ENCODE peak calls at places on chromosomes 16 and 17, in five cellular contexts. L is activated CD8-positive, alpha-beta T cell treated with anti-CD3 and anti-CD28 coated beads for 36 hours; I is heart left ventricle; F is GM06990; W is GM13976. M is an unnamed sample.

GRCh38 chr17:35390156-35390555 is 16.7 kb upstream of the SLFN11 start:
- DNase-seq in L (no peak), I (no peak), F (no peak), W (no peak), M (no peak)

GRCh38 chr16:50202926-50203624 is 50.0 kb downstream of the TENT4B start:
- DNase-seq in L (no peak), I (no peak), F (no peak), W (no peak), M (no peak)

GRCh38 chr17:67491009-67491677 is 114.1 kb downstream of the PITPNC1 start:
- DNase-seq in L (no peak), I (peak), F (no peak), W (no peak), M (no peak)

GRCh38 chr17:8220783-8221662 is 10.6 kb upstream of the AURKB start:
- DNase-seq in L (peak), I (peak), F (peak), W (peak), M (peak)

GRCh38 chr17:61314368-61315078 is 85.1 kb upstream of the TBX2 start:
- DNase-seq in L (no peak), I (peak), F (no peak), W (no peak), M (no peak)

GRCh38 chr17:47948706-47949196 is 7.4 kb downstream of the PNPO start:
- DNase-seq in L (no peak), I (no peak), F (no peak), W (no peak), M (no peak)

GRCh38 chr17:4179071-4179470 is 36.1 kb downstream of the CYB5D2 start:
- DNase-seq in L (no peak), I (no peak), F (no peak), W (no peak), M (no peak)

GRCh38 chr17:14746784-14747575 is 446.1 kb downstream of the HS3ST3B1 start:
- DNase-seq in L (no peak), I (no peak), F (no peak), W (no peak), M (no peak)

GRCh38 chr17:15490634-15491261 is 23.3 kb upstream of the CDRT4 start:
- DNase-seq in L (peak), I (peak), F (no peak), W (no peak), M (no peak)

GRCh38 chr16:73053379-73054130 is 5.6 kb upstream of the ZFHX3 start:
- DNase-seq in L (no peak), I (no peak), F (no peak), W (no peak), M (no peak)

GRCh38 chr16:35730251-35730650 is 2270.8 kb downstream of the TP53TG3F start:
- DNase-seq in L (no peak), I (no peak), F (no peak), W (no peak), M (no peak)

GRCh38 chr16:57479422-57480126 is 6.7 kb downstream of the DOK4 start:
- DNase-seq in L (no peak), I (peak), F (no peak), W (no peak), M (no peak)

GRCh38 chr17:43010667-43011308 is 4.2 kb downstream of the IFI35 start:
- DNase-seq in L (no peak), I (no peak), F (no peak), W (no peak), M (no peak)

GRCh38 chr16:4664538-4665418 is 28.6 kb upstream of the NUDT16L1 start:
- DNase-seq in L (peak), I (no peak), F (no peak), W (peak), M (no peak)

GRCh38 chr17:57004944-57005579 is 27.1 kb downstream of the SCPEP1 start:
- DNase-seq in L (no peak), I (no peak), F (peak), W (peak), M (no peak)
- TF ChIP-seq CTCF in L (no peak), I (no peak), F (peak), W (no peak), M (no peak)

GRCh38 chr17:2090804-2091534 is 36.1 kb downstream of the HIC1 start:
- DNase-seq in L (no peak), I (peak), F (no peak), W (no peak), M (no peak)

GRCh38 chr17:2094891-2095535 is 40.1 kb downstream of the HIC1 start:
- DNase-seq in L (no peak), I (peak), F (no peak), W (no peak), M (no peak)

GRCh38 chr17:2093349-2093748 is 38.4 kb downstream of the HIC1 start:
- DNase-seq in L (no peak), I (no peak), F (no peak), W (no peak), M (no peak)

GRCh38 chr17:2092253-2092652 is 37.4 kb downstream of the HIC1 start:
- DNase-seq in L (no peak), I (no peak), F (no peak), W (no peak), M (no peak)

GRCh38 chr17:2095536-2095910 is 40.6 kb downstream of the HIC1 start:
- DNase-seq in L (no peak), I (no peak), F (no peak), W (no peak), M (no peak)
- TF ChIP-seq CTCF in L (no peak), I (no peak), F (no peak), W (no peak), M (no peak)

GRCh38 chr16:58515871-58516767 is 802 bp downstream of the SETD6 start:
- DNase-seq in L (peak), I (no peak), F (peak), W (peak), M (no peak)

GRCh38 chr16:58518083-58518979 is 3.0 kb downstream of the SETD6 start:
- DNase-seq in L (no peak), I (no peak), F (no peak), W (peak), M (no peak)

GRCh38 chr16:58513874-58514273 is 1.4 kb upstream of the SETD6 start:
- DNase-seq in L (no peak), I (no peak), F (no peak), W (no peak), M (no peak)

GRCh38 chr16:58516768-58517107 is 1.4 kb downstream of the SETD6 start:
- DNase-seq in L (no peak), I (no peak), F (no peak), W (no peak), M (no peak)

GRCh38 chr16:58515125-58515870 is at the start of gene SETD6:
- DNase-seq in L (peak), I (peak), F (peak), W (peak), M (peak)
- TF ChIP-seq CTCF in L (no peak), I (no peak), F (peak), W (no peak), M (no peak)

DNA sequence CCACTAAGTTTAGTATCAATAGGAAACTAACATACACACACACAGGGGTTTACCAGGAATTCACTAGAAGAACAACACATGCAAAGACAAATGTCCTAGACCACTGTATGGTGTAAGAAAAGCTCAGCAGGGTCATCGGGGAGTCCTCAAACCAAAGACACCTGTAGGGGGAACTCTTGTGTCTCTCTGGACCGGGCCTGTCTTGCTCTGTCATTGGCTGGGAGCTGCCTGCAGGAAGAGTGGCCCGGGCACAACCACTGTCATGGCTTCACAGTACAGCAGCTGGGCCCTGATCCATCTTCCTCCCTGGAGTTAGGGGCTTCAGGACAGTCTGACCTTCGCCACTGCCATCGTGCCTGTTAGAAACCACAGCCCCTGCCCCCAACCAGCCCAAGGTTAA is 263.6 kb upstream of the DYNLRB2 start:
- DNase-seq in L (peak), I (no peak), F (no peak), W (no peak), M (no peak)
- TF ChIP-seq CTCF in L (no peak), I (no peak), F (peak), W (no peak), M (no peak)

DNA sequence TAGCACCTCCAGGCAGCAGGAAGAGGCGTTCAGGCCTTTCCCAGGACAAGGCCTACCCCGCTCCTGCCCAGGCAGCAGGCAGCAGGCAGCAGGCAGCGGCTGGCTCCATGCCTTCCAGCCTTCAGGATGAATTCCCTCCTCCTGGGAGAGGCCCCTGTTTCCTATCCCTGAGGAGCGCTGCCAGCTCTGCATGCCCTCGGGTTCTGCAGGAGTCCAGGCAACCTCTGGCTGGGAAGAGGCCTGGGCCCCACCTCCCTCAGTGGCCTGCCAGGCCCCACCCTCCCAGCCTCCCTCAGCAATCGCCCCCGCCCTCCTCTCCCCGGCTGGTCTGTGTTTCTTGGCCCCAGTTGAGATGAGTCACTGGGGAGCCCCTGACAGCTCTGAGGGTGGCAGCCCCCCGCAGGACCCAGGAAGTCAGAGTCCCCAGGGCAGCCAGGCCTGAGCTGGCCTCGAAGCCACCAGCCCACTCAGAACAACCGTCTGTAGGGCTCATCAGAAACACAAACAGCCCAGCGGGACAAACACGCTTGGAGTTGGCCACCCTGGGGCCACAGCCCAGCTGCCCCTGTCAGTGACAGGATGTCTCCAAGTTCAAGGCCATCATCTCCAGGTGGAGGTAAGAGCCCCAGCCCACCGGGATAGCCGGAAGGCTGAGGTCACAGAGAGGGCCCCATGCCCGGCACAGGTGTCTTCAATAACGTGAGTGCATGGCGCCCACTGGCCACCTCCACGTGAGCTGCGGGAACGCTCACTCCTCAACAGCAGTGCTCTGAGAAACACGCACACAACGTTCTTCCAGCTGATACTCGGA is 39.5 kb upstream of the CIBAR2 start:
- DNase-seq in L (peak), I (peak), F (peak), W (peak), M (no peak)
- TF ChIP-seq CTCF in L (no peak), I (no peak), F (no peak), W (no peak), M (no peak)

GRCh38 chr17:27664606-27664965 is 33.6 kb downstream of the LGALS9 start:
- DNase-seq in L (no peak), I (no peak), F (no peak), W (no peak), M (no peak)
- TF ChIP-seq CTCF in L (no peak), I (no peak), F (no peak), W (no peak), M (no peak)

DNA sequence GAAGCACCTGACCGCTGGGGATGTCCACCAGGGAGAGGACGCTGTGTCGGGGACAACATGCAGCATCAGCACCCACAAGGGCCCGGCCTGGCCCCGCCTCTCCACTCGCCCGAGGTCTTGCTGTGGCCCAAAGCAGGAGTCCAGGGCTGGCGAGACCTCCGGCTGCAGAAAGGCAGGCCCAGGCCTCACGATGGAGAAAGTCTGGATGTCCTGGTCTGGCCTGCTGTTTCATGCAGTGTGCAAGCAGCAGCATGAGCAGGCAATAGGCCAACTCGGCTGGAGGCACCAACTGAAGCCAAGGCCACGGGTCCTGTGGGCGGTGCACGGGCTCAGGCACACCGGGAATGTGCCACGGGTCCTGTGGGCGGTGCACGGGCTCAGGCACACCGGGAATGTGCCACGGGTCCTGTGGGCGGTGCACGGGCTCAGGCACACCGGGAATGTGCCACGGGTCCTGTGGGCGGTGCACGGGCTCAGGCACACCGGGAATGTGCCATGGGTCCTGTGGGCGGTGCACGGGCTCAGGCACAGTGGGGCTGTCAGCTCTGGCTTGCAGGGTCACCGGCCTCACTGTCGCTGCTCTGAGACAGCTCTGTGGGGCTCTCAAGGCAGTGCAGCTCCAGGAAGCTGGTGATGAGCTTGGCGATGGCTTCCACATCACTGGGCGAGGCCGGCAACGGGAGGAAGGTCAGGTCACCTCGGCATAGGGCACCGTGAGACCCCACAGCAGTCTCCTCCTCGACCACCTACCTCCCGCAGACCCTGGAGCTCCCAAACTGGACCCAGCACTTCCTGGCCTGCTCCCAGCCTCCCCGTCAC is 6.9 kb downstream of the CYBC1 start:
- DNase-seq in L (no peak), I (no peak), F (no peak), W (no peak), M (no peak)
- TF ChIP-seq CTCF in L (no peak), I (no peak), F (no peak), W (no peak), M (no peak)

GRCh38 chr16:86321491-86321890 is 188.8 kb upstream of the FOXF1 start:
- DNase-seq in L (no peak), I (no peak), F (no peak), W (no peak), M (no peak)

GRCh38 chr16:86319871-86320270 is 190.5 kb upstream of the FOXF1 start:
- DNase-seq in L (peak), I (no peak), F (no peak), W (no peak), M (no peak)

GRCh38 chr16:86324320-86324719 is 186.0 kb upstream of the FOXF1 start:
- DNase-seq in L (no peak), I (no peak), F (no peak), W (no peak), M (no peak)

GRCh38 chr16:86322840-86323239 is 187.5 kb upstream of the FOXF1 start:
- DNase-seq in L (no peak), I (no peak), F (no peak), W (no peak), M (no peak)

GRCh38 chr16:86322283-86322682 is 188.0 kb upstream of the FOXF1 start:
- DNase-seq in L (no peak), I (no peak), F (no peak), W (no peak), M (no peak)
- TF ChIP-seq CTCF in L (no peak), I (no peak), F (no peak), W (no peak), M (no peak)

M was measured in activated B cell treated with CpG ODN at 0.5 μM for 24 hours.